ENCODE peak calls at places on chromosomes 5 and 9, in four cellular contexts. K is T-cell; E is GM20000; A is activated T-cell treated with anti-CD3 and anti-CD28 coated beads, Interleukin-2, amount 50 U/mL, for 72 hours. G is an unnamed sample.

GRCh38 chr5:8842906-8843590 is 702.8 kb downstream of the SEMA5A start:
- DNase-seq in A (no peak), E (no peak), K (no peak), G (no peak)

GRCh38 chr9:106916491-106917235 is 53.7 kb downstream of the ZNF462 start:
- DNase-seq in E (no peak), K (no peak), A (no peak), G (no peak)

GRCh38 chr5:119397518-119398380 is 41.9 kb downstream of the TNFAIP8 start:
- DNase-seq in A (peak; percentile 36), K (no peak), E (peak; percentile 31), G (no peak)

GRCh38 chr5:154653764-154654483 is 101.3 kb upstream of the LARP1 start:
- DNase-seq in A (no peak), E (no peak), K (no peak), G (no peak)

GRCh38 chr5:150589791-150590601 is 50.5 kb upstream of the SYNPO start:
- DNase-seq in E (no peak), K (no peak), A (no peak), G (no peak)

GRCh38 chr5:17172801-17173200 is 44.6 kb upstream of the BASP1 start:
- DNase-seq in K (no peak), E (no peak), A (no peak), G (no peak)

GRCh38 chr5:102818934-102819333 is 63.8 kb downstream of the PAM start:
- DNase-seq in E (no peak), K (no peak), A (no peak), G (no peak)

GRCh38 chr5:119243888-119244287 is 111.9 kb upstream of the TNFAIP8 start:
- DNase-seq in E (no peak), K (no peak), A (no peak), G (no peak)

GRCh38 chr5:14507156-14507941 is 74.2 kb upstream of the OTULINL start:
- DNase-seq in K (no peak), A (no peak), E (no peak), G (no peak)

GRCh38 chr9:135761150-135761844 is 59.3 kb downstream of the KCNT1 start:
- DNase-seq in E (no peak), K (no peak), A (no peak), G (no peak)

GRCh38 chr9:92764381-92764987 is at the start of gene BICD2:
- DNase-seq in A (no peak), E (peak; percentile 100), K (no peak), G (no peak)

GRCh38 chr9:22354699-22355384 is 91.8 kb upstream of the DMRTA1 start:
- DNase-seq in A (no peak), E (no peak), K (no peak), G (no peak)

GRCh38 chr5:74562116-74562515 is 78.4 kb downstream of the ENC1 start:
- DNase-seq in A (no peak), E (no peak), K (no peak), G (no peak)